ENCODE peak calls at places on chromosomes 6 and 20, in ten cellular contexts. M is OCI-LY7, H is GM23248, C is hepatocyte, Q is A549, T is SK-N-SH, L is fibroblast of lung, Z is GM23338, Y is HepG2, K is astrocyte. B is an unnamed sample.
A peak's percentile ranks its signal among the peaks of the same experiment; 100 is the strongest.

GRCh38 chr20:9218412-9219001 is 149.6 kb downstream of the PLCB4 start:
- DNase-seq in M (no peak), Z (no peak), Y (no peak), Q (no peak), K (peak; percentile 67), H (peak; percentile 66), L (peak; percentile 69), T (no peak), C (no peak), B (no peak)

GRCh38 chr20:9506337-9506821 is 8.0 kb upstream of the LAMP5 start:
- DNase-seq in M (no peak), H (no peak), Q (no peak), Y (no peak), Z (peak; percentile 36), C (no peak), L (no peak), T (no peak), K (no peak), B (no peak)

GRCh38 chr6:116278478-116278822 is 1.3 kb downstream of the TSPYL1 start:
- DNase-seq in Z (no peak), Q (no peak), L (no peak), T (no peak), Y (no peak), H (no peak), K (no peak), M (no peak), C (no peak), B (no peak)

GRCh38 chr6:142696689-142697088 is 248.3 kb downstream of the HIVEP2 start:
- DNase-seq in L (no peak), Y (no peak), T (no peak), Z (no peak), Q (no peak), H (no peak), K (no peak), C (no peak), M (no peak), B (peak; percentile 86)

GRCh38 chr20:61166324-61166723 is 85.7 kb upstream of the CDH4 start:
- DNase-seq in H (peak; percentile 36), M (no peak), Z (no peak), C (no peak), L (peak; percentile 57), K (peak; percentile 41), T (no peak), Q (no peak), Y (no peak), B (no peak)

GRCh38 chr6:127415096-127415495 is 44.1 kb downstream of the KIAA0408 start:
- DNase-seq in H (no peak), Q (no peak), Y (no peak), C (no peak), T (no peak), K (no peak), Z (no peak), M (no peak), L (no peak), B (no peak)

GRCh38 chr20:10004900-10005299 is 29.9 kb upstream of the ANKEF1 start:
- DNase-seq in Q (no peak), Y (no peak), Z (no peak), K (no peak), L (no peak), T (no peak), C (no peak), H (no peak), M (no peak), B (no peak)

GRCh38 chr20:5127859-5128409 is 1.1 kb downstream of the CDS2 start:
- DNase-seq in L (no peak), T (peak; percentile 20), Z (no peak), C (no peak), M (no peak), Y (no peak), Q (no peak), H (peak; percentile 47), K (no peak), B (no peak)

GRCh38 chr20:54148947-54149764 is 24.6 kb downstream of the CYP24A1 start:
- DNase-seq in Q (peak; percentile 88), H (no peak), Z (peak; percentile 31), C (peak; percentile 80), T (no peak), M (no peak), L (no peak), K (no peak), Y (peak; percentile 94), B (peak; percentile 100)
- H3K27ac ChIP-seq in Q (peak overlapping the region; percentile 93), H (no peak overlapping the region), Z (no peak overlapping the region), C (peak overlapping the region; percentile 56), T (no peak overlapping the region), M (no peak overlapping the region), L (no peak overlapping the region), K (no peak overlapping the region), Y (no peak overlapping the region), B (peak overlapping the region; percentile 7)

DNA sequence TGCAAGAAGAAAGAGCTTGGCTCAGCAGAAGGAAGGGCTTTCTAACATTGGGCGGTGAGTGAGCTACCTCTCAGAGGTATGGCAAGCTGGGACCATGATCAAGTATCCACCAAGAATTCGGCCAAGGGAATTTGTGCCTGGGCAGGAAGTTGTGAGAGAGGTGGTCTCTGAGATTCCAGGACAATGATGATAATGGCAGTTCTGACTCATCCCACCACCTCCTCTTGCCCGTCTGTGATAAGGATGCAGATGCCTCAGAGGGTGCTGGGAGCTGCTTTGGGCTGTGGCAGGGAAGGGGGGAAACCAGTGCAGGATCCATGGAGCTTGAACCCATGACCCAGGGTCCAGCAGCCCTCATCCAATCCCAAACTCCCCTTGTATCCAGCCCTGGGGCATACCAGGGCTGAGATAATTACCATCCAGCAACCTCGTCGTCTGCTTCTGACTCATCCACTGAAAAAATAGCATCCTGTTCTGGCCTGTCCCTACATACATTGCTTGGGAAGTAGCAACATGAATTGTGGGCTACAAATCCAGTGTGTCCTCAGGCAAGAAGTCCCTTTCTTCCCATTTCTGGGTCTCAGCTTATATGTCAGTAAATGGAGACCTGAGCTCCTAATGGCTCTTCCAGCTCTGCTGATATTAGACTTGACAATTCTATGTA is 5.9 kb downstream of the TGM6 start:
- DNase-seq in K (peak; percentile 79), H (peak; percentile 80), Z (no peak), C (no peak), M (no peak), Y (no peak), Q (no peak), T (no peak), L (peak; percentile 87), B (no peak)
- H3K4me2 ChIP-seq in K (peak overlapping the region; percentile 27), H (peak overlapping the region; percentile 58), Z (no peak overlapping the region), C (no peak overlapping the region), M (peak overlapping the region; percentile 60), Y (no peak overlapping the region), Q (no peak overlapping the region), T (peak overlapping the region; percentile 49), L (no peak overlapping the region), B (no peak overlapping the region)

GRCh38 chr20:2799688-2800589 is 488 bp downstream of the CPXM1 start:
- DNase-seq in H (peak; percentile 55), T (peak; percentile 80), Z (peak; percentile 56), K (no peak), C (peak; percentile 28), M (no peak), L (peak; percentile 16), Y (no peak), Q (no peak), B (no peak)

GRCh38 chr20:2799271-2799670 is 1.2 kb downstream of the CPXM1 start:
- DNase-seq in Z (peak; percentile 17), Y (no peak), M (no peak), L (no peak), H (no peak), Q (no peak), T (no peak), C (no peak), K (no peak), B (no peak)

GRCh38 chr20:2798814-2799213 is 1.6 kb downstream of the CPXM1 start:
- DNase-seq in K (no peak), Q (no peak), T (peak; percentile 38), Z (peak; percentile 45), Y (no peak), C (no peak), H (peak; percentile 36), M (no peak), L (no peak), B (no peak)

GRCh38 chr20:2801459-2801728 is 967 bp upstream of the CPXM1 start:
- DNase-seq in L (no peak), Y (no peak), Z (no peak), M (no peak), K (no peak), Q (no peak), T (no peak), H (no peak), C (no peak), B (no peak)

DNA sequence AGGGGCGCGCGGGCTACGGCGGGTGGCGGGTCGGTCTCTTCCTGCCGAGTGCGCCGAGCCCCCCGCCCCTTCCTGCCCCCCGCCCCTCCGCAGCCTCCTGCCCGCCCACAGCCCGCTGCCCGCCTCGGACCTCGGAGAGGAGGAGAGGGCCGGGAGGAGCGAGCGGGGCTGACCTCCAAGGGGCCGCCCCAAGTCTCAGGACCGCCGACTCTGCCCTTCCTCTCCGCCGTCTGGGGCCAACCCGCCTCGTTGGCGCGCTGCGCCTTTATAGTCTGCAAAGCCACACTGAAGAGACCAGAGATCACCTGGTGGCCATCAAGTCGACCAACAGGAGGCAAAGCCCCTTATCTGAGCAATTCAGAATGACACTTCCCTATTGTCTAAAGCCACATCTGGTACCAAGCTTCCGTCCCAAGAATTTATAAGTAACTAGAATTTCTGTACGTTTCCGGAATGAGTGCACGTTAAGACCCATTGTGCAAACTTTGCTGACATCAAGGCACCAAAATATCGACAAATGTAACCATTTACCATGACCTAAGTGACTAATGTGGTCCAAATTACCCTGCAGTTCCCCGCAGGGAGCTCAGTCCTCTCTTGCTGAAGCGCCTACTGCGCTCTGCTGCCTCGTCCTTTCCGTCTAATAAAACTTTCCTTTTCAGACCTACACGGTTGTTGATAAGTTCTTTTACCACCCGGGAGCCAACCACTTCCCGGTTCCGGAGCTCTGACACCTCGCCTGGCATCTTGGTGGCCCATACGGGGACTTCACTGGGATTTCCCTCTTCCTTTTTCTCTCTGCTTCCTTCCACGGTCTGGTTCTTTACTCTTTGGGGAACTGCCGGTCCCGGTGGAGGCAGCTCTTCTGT is at the start of gene CPXM1:
- DNase-seq in C (peak; percentile 55), Z (peak; percentile 86), Q (no peak), T (peak; percentile 98), H (no peak), M (no peak), K (no peak), L (no peak), Y (peak; percentile 46), B (no peak)
- H3K27ac ChIP-seq in C (peak within 1 kb of the TSS; percentile 89), Z (no peak within 1 kb of the TSS), Q (no peak within 1 kb of the TSS), T (peak within 1 kb of the TSS; percentile 83), H (no peak within 1 kb of the TSS), M (no peak within 1 kb of the TSS), K (no peak within 1 kb of the TSS), L (no peak within 1 kb of the TSS), Y (no peak within 1 kb of the TSS), B (no peak within 1 kb of the TSS)

GRCh38 chr6:167676666-167677421 is 149.9 kb upstream of the AFDN start:
- DNase-seq in Y (peak; percentile 44), Q (no peak), L (no peak), T (no peak), C (peak; percentile 48), H (no peak), M (no peak), Z (peak; percentile 48), K (no peak), B (no peak)

GRCh38 chr6:167678102-167679101 is 148.3 kb upstream of the AFDN start:
- DNase-seq in M (no peak), T (peak; percentile 76), L (peak; percentile 15), C (peak; percentile 77), Q (no peak), Z (peak; percentile 81), Y (peak; percentile 51), H (no peak), K (no peak), B (no peak)

GRCh38 chr6:167673951-167674350 is 152.8 kb upstream of the AFDN start:
- DNase-seq in M (no peak), L (no peak), Q (no peak), K (no peak), H (no peak), Z (no peak), T (no peak), Y (no peak), C (no peak), B (no peak)

GRCh38 chr6:167677422-167677789 is 149.3 kb upstream of the AFDN start:
- DNase-seq in Y (no peak), Q (no peak), H (no peak), L (no peak), Z (no peak), C (no peak), T (no peak), K (no peak), M (no peak), B (no peak)

DNA sequence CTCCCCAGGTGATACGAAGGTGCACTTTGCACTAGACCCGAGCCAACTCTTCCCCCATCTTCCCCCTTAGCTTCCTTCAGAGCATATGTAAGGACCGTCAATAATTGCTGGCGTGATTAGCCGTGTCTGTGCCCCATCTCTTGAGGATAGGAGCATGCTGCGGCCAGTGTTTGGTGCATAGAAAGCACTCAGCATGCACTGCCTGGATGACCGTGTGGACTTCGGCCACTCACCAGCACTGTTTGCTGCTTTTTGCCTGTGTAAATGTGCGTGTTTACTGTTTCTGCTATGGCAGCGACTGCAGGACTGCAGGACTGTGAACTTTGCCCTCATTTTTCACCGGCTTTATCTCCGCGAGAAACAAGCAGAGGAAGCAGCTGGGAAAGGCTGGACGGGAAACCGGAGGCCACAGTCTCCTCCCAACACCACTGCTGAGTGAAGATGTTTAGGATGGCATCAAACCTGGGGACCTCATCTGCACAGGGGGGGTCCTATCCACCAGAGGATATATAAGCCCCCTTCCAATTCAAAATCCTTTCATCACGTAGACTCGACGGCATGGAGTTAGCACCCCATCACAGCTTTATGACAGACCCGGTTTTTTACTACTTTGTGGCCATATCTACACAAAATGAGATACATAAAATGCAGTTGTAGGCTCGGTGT is 150.6 kb upstream of the AFDN start:
- DNase-seq in C (peak; percentile 86), K (no peak), L (no peak), T (no peak), Y (peak; percentile 99), H (no peak), Q (no peak), Z (no peak), M (no peak), B (no peak)
- H3K4me2 ChIP-seq in C (peak overlapping the region; percentile 97), K (no peak overlapping the region), L (no peak overlapping the region), T (no peak overlapping the region), Y (peak overlapping the region; percentile 62), H (no peak overlapping the region), Q (peak overlapping the region; percentile 28), Z (no peak overlapping the region), M (no peak overlapping the region), B (no peak overlapping the region)